ENCODE peak calls at places on chromosomes 3 and 15, in six cellular contexts. K is naive thymus-derived CD4-positive, alpha-beta T cell; V is SJSA1; S is adrenal gland; B is upper lobe of right lung; N is ovary. I is an unnamed sample.

GRCh38 chr3:81909756-81910155 is 148.3 kb upstream of the GBE1 start:
- DNase-seq in S (no peak), B (no peak), K (no peak), V (no peak), N (no peak), I (no peak)

GRCh38 chr3:55868347-55868746 is 381.2 kb upstream of the WNT5A start:
- DNase-seq in N (no peak), K (no peak), S (no peak), V (no peak), B (no peak), I (no peak)

GRCh38 chr3:73072634-73073033 is 11.2 kb downstream of the EBLN2 start:
- DNase-seq in S (no peak), V (no peak), K (no peak), N (no peak), B (no peak), I (no peak)

GRCh38 chr3:27244374-27244773 is 124.8 kb downstream of the NEK10 start:
- DNase-seq in S (no peak), V (no peak), B (no peak), N (no peak), K (no peak), I (no peak)

GRCh38 chr3:131608296-131608695 is 105.5 kb upstream of the MRPL3 start:
- DNase-seq in S (no peak), B (no peak), V (no peak), K (no peak), N (no peak), I (no peak)

GRCh38 chr15:57873564-57874209 is 167.2 kb downstream of the POLR2M start:
- DNase-seq in K (no peak), B (no peak), V (peak; percentile 83), N (no peak), S (no peak), I (no peak)

GRCh38 chr3:43769097-43769470 is 78.3 kb downstream of the ABHD5 start:
- DNase-seq in N (no peak), V (no peak), S (no peak), K (no peak), B (no peak), I (no peak)

GRCh38 chr15:27671794-27672438 is 427.2 kb downstream of the OCA2 start:
- DNase-seq in N (no peak), B (no peak), V (no peak), S (no peak), K (no peak), I (no peak)

GRCh38 chr15:78927077-78927790 is 17.6 kb downstream of the CTSH start:
- DNase-seq in K (no peak), V (no peak), S (no peak), B (peak; percentile 66), N (no peak), I (no peak)
- H3K36me3 ChIP-seq in K (no peaks in the 10 kb centered on the region), V (peaks cover 7% of the 10 kb centered on the region), S (peaks cover 37% of the 10 kb centered on the region), B (peaks cover 89% of the 10 kb centered on the region), N (no peaks in the 10 kb centered on the region), I (no peaks in the 10 kb centered on the region)

GRCh38 chr3:10337323-10338163 is 16.6 kb upstream of the SEC13 start:
- DNase-seq in K (no peak), N (no peak), B (no peak), V (no peak), S (no peak), I (no peak)
- H3K27ac ChIP-seq in K (no peak overlapping the region), N (no peak overlapping the region), B (no peak overlapping the region), V (no peak overlapping the region), S (no peak overlapping the region), I (no peak overlapping the region)

GRCh38 chr3:127422663-127423375 is 135.0 kb upstream of the PRR20G start:
- DNase-seq in B (no peak), K (no peak), V (no peak), N (no peak), S (no peak), I (no peak)
- H3K36me3 ChIP-seq in B (no peaks in the 10 kb centered on the region), K (no peaks in the 10 kb centered on the region), V (no peaks in the 10 kb centered on the region), N (no peaks in the 10 kb centered on the region), S (no peaks in the 10 kb centered on the region), I (no peaks in the 10 kb centered on the region)

GRCh38 chr3:159934216-159934615 is 54.4 kb upstream of the IL12A start:
- DNase-seq in B (no peak), S (no peak), V (no peak), K (no peak), N (no peak), I (no peak)
- H3K27ac ChIP-seq in B (no peak overlapping the region), S (no peak overlapping the region), V (no peak overlapping the region), K (no peak overlapping the region), N (no peak overlapping the region), I (no peak overlapping the region)

GRCh38 chr15:69454953-69455352 is 2.3 kb downstream of the RPLP1 start:
- DNase-seq in N (no peak), S (no peak), B (no peak), V (no peak), K (no peak), I (no peak)
- H3K36me3 ChIP-seq in N (no peaks in the 10 kb centered on the region), S (peaks cover 24% of the 10 kb centered on the region), B (peaks cover 35% of the 10 kb centered on the region), V (peaks cover 57% of the 10 kb centered on the region), K (no peaks in the 10 kb centered on the region), I (peaks cover 45% of the 10 kb centered on the region)

DNA sequence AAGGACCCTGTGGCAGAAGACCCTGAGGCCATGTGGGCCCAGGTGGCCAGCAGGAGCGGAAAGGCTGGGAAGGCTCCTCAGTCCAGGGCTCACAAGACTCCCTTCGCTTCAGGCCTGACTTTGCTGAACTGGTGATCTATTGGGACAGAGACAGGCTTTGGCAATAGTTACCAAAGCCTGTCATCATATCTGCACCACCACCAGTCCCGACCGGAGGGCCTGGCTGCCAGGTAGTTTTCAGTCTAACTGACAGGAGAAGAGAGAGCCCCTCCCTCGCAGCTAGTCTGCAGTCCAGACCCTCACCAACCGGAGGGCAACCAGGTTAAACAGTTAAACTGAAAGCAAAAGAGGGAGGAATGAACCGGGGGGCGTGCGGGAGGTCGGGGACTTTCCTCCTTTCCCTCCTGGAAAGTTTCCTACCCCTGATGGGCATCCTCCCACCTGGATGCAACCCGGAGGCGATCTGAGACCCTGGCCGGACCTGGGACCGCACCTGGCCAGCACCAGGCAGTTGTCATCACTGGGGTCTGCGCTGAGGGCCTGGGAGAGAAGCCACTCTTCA is 521 bp downstream of the RAB27A start:
- DNase-seq in N (no peak), S (peak; percentile 43), K (peak; percentile 40), B (peak; percentile 72), V (peak; percentile 39), I (peak; percentile 75)
- H3K27ac ChIP-seq in N (peak overlapping the region; percentile 80), S (peak overlapping the region; percentile 87), K (peak overlapping the region; percentile 95), B (peak overlapping the region; percentile 94), V (peak overlapping the region; percentile 75), I (peak overlapping the region; percentile 70)

DNA sequence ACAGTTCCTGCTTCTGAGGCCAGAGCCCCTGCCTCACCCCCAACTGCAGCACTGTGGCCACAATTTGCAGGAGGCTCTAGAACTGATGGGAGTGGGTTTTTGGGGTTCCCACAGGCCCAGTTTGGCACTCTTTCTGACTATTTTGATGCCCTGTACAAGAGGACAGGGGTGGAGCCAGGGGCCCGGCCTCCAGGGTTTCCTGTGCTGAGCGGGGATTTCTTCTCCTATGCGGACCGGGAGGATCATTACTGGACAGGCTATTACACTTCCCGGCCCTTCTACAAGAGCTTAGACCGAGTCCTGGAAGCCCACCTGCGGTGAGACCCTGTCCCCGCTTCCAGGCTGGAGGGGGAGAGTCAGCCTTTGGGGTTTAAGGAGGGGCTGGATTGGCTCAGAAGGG is 6.9 kb downstream of the MAN2A2 start:
- DNase-seq in V (no peak), N (no peak), S (no peak), K (no peak), B (no peak), I (no peak)
- H3K36me3 ChIP-seq in V (peaks cover 61% of the 10 kb centered on the region), N (no peaks in the 10 kb centered on the region), S (peaks cover 100% of the 10 kb centered on the region), K (peaks cover 43% of the 10 kb centered on the region), B (peaks cover 100% of the 10 kb centered on the region), I (peaks cover 2% of the 10 kb centered on the region)

GRCh38 chr15:36941798-36942197 is 158.6 kb downstream of the MEIS2 start:
- DNase-seq in N (no peak), K (no peak), V (no peak), S (no peak), B (no peak), I (no peak)

GRCh38 chr15:36942248-36942827 is 158.0 kb downstream of the MEIS2 start:
- DNase-seq in B (no peak), K (no peak), N (no peak), V (no peak), S (no peak), I (no peak)

GRCh38 chr15:36947035-36947719 is 153.2 kb downstream of the MEIS2 start:
- DNase-seq in N (no peak), K (no peak), S (no peak), B (no peak), V (no peak), I (no peak)

GRCh38 chr15:36940636-36941285 is 159.6 kb downstream of the MEIS2 start:
- DNase-seq in S (no peak), N (no peak), K (no peak), B (no peak), V (no peak), I (no peak)

DNA sequence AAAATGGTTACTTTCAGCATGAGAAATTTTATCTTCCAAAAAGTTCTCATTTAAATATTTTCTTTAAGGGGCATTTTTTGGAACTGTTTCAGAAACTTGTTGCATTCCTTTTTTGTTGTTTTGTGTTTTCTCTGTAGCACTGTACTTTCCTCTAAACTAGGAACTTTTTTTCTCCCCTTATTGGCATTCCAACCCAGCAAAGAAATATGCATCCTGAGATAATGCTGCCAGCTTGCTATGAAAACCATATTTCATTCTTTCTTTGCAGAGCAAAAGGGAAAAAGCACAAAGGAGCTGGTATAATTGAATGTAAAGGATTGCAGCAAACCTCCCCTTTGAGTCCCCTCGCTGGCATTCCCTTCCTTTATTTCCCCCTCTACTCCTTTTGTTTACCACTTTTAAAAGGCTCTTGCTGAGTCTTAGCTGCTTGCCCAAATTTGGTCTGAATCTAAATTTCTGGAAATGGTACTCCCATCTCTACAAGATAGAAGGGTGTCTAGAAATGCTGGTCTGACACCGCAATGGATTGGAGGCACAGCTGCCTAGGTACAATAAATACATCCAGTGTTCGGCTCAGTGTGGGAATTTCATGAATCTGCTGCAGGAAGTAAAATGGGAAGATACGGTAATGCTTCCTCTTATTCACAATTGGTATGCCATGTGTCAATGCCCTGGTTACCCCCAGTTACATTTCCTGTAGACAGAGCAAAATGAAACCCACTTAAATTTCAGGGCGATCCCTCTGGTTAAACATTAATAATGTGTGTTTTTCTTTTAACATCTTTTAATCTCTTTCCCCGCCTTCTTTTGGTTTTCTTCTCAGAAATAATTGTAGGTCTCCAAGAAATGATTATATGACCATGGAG is 156.6 kb downstream of the MEIS2 start:
- DNase-seq in B (no peak), N (no peak), K (no peak), V (no peak), S (no peak), I (no peak)
- H3K27ac ChIP-seq in B (no peak overlapping the region), N (no peak overlapping the region), K (no peak overlapping the region), V (no peak overlapping the region), S (no peak overlapping the region), I (no peak overlapping the region)

GRCh38 chr3:12921736-12922135 is 80.4 kb upstream of the RPL32 start:
- DNase-seq in S (no peak), N (no peak), V (no peak), K (no peak), B (no peak), I (no peak)

GRCh38 chr3:12922881-12923431 is 81.6 kb upstream of the RPL32 start:
- DNase-seq in N (no peak), K (no peak), B (no peak), V (no peak), S (no peak), I (no peak)

GRCh38 chr3:12920967-12921366 is 79.6 kb upstream of the RPL32 start:
- DNase-seq in S (no peak), V (no peak), K (no peak), B (no peak), N (no peak), I (no peak)

GRCh38 chr3:12924437-12924836 is 83.1 kb upstream of the RPL32 start:
- DNase-seq in K (no peak), N (no peak), B (no peak), S (no peak), V (no peak), I (no peak)

GRCh38 chr3:12922299-12922698 is 80.9 kb upstream of the RPL32 start:
- DNase-seq in S (no peak), K (no peak), V (no peak), B (no peak), N (no peak), I (peak; percentile 80)
- H3K36me3 ChIP-seq in S (peaks cover 83% of the 10 kb centered on the region), K (peaks cover 27% of the 10 kb centered on the region), V (no peaks in the 10 kb centered on the region), B (peaks cover 82% of the 10 kb centered on the region), N (no peaks in the 10 kb centered on the region), I (no peaks in the 10 kb centered on the region)